ENCODE peak calls at places on chromosome 20, in nine cellular contexts. G is left ventricle myocardium inferior; K is kidney epithelial cell; V is H1; D is A673; U is body of pancreas; T is GM12865; E is CD8-positive, alpha-beta memory T cell; C is fibroblast of mammary gland. X is an unnamed sample.

GRCh38 chr20:35305682-35306556 is 13.7 kb upstream of the FAM83C start:
- DNase-seq in E (peak), T (no peak), D (peak), V (no peak), C (peak), U (peak), G (no peak), K (peak), X (no peak)

GRCh38 chr20:57509665-57510237 is 15.2 kb downstream of the CTCFL start:
- DNase-seq in T (peak), U (no peak), V (no peak), D (peak), G (no peak), E (no peak), C (peak), K (no peak), X (no peak)

GRCh38 chr20:60403105-60403741 is 445.0 kb downstream of the CDH26 start:
- DNase-seq in E (no peak), K (no peak), V (no peak), C (no peak), G (no peak), U (no peak), T (no peak), D (peak), X (no peak)

GRCh38 chr20:34559311-34560140 is 1.0 kb downstream of the MAP1LC3A start:
- DNase-seq in T (no peak), V (no peak), K (no peak), D (no peak), E (peak), G (no peak), U (peak), C (no peak), X (no peak)

GRCh38 chr20:10661261-10661660 is 12.5 kb downstream of the JAG1 start:
- DNase-seq in V (no peak), K (no peak), C (no peak), E (no peak), U (no peak), D (no peak), T (no peak), G (no peak), X (no peak)

GRCh38 chr20:42915081-42915480 is 274.6 kb downstream of the PTPRT start:
- DNase-seq in G (no peak), U (no peak), D (no peak), E (no peak), K (no peak), C (no peak), T (no peak), V (no peak), X (no peak)

GRCh38 chr20:41175201-41175651 is 37.9 kb downstream of the PLCG1 start:
- DNase-seq in U (no peak), C (no peak), E (no peak), K (no peak), V (no peak), G (no peak), D (no peak), T (no peak), X (no peak)

GRCh38 chr20:23666189-23666588 is 22.6 kb downstream of the CST4 start:
- DNase-seq in G (no peak), T (no peak), U (no peak), K (no peak), E (no peak), C (peak), V (no peak), D (peak), X (no peak)

GRCh38 chr20:58745391-58745790 is 52.8 kb downstream of the NPEPL1 start:
- DNase-seq in T (no peak), E (no peak), U (no peak), G (no peak), V (no peak), K (no peak), D (no peak), C (no peak), X (no peak)

GRCh38 chr20:33002087-33002808 is 2.0 kb downstream of the SUN5 start:
- DNase-seq in G (no peak), D (no peak), E (no peak), K (no peak), T (no peak), U (no peak), C (no peak), V (no peak), X (no peak)

GRCh38 chr20:44186201-44186600 is 787 bp downstream of the JPH2 start:
- DNase-seq in U (no peak), C (no peak), V (no peak), K (no peak), G (no peak), D (no peak), E (no peak), T (no peak), X (no peak)
- H3K4me3 ChIP-seq in U (no peak), C (no peak), V (no peak), K (peak), G (peak), D (peak), E (no peak), T (no peak), X (no peak)

DNA sequence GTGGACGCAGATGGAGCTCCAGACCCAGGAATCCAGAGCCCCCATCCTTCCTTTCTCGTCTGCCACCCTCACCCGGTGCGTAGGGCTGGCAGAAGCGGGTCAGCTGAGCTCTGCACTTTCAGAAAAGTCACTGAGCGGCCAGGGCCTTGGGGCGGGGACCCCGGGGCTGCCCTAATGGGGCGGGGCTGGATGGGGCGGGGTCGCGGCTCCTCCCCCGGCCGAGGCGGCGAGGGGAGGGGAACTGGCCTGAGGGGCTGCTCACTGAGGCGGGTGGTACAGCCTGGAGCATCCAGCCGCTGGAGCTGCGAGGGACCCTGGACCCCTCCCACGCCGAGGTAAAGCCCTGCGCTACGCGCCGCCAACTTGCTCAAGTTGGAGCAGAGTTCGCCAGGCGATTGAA is at the start of the genes DEFB124 and REM1:
- DNase-seq in K (no peak), U (no peak), V (no peak), E (no peak), G (peak), D (no peak), C (no peak), T (no peak), X (no peak)
- H3K4me3 ChIP-seq in K (no peak), U (no peak), V (no peak), E (no peak), G (peak), D (no peak), C (peak), T (no peak), X (no peak)

GRCh38 chr20:52035977-52036376 is 155.6 kb downstream of the ZFP64 start:
- DNase-seq in C (no peak), D (no peak), V (no peak), U (peak), G (peak), E (no peak), T (no peak), K (no peak), X (no peak)
- H3K4me3 ChIP-seq in C (no peak), D (no peak), V (no peak), U (no peak), G (no peak), E (no peak), T (no peak), K (no peak), X (no peak)

GRCh38 chr20:31644701-31645100 is 7.0 kb downstream of the COX4I2 start:
- DNase-seq in V (no peak), E (no peak), T (no peak), G (no peak), U (no peak), D (peak), C (no peak), K (no peak), X (no peak)

GRCh38 chr20:31641391-31641790 is 3.7 kb downstream of the COX4I2 start:
- DNase-seq in D (no peak), G (no peak), K (no peak), C (no peak), T (peak), E (no peak), U (no peak), V (no peak), X (no peak)

GRCh38 chr20:31643522-31643921 is 5.8 kb downstream of the COX4I2 start:
- DNase-seq in E (no peak), U (no peak), G (no peak), D (no peak), T (no peak), K (no peak), V (no peak), C (no peak), X (no peak)

GRCh38 chr20:31640259-31640658 is 2.5 kb downstream of the COX4I2 start:
- DNase-seq in U (no peak), D (no peak), K (no peak), E (no peak), T (no peak), V (no peak), C (no peak), G (no peak), X (no peak)

GRCh38 chr20:31642837-31643236 is 5.1 kb downstream of the COX4I2 start:
- DNase-seq in G (no peak), K (no peak), U (no peak), T (no peak), C (no peak), D (no peak), E (no peak), V (no peak), X (no peak)
- H3K4me3 ChIP-seq in G (no peak), K (no peak), U (no peak), T (no peak), C (no peak), D (no peak), E (no peak), V (no peak), X (no peak)

GRCh38 chr20:19861147-19861759 is 103.2 kb downstream of the RIN2 start:
- DNase-seq in K (no peak), U (no peak), G (no peak), E (no peak), V (no peak), C (no peak), D (no peak), T (no peak), X (no peak)
- H3K4me3 ChIP-seq in K (no peak), U (no peak), G (no peak), E (no peak), V (no peak), C (no peak), D (no peak), T (no peak), X (no peak)

X was measured in effector memory CD4-positive, alpha-beta T cell.